ENCODE peak calls at places on chromosomes 7 and 10, in five cellular contexts. A is testis, R is stomach, Y is Caco-2, J is AG10803. I is an unnamed sample.

GRCh38 chr10:124394583-124394982 is 24.1 kb downstream of the OAT start:
- DNase-seq in A (no peak), Y (no peak), J (no peak), R (no peak), I (no peak)

GRCh38 chr7:108335264-108335918 is 120.8 kb downstream of the NRCAM start:
- DNase-seq in A (peak; percentile 37), R (no peak), J (no peak), Y (no peak), I (peak; percentile 42)

GRCh38 chr10:91596821-91597396 is 36.0 kb downstream of the PPP1R3C start:
- DNase-seq in J (peak; percentile 81), A (no peak), Y (no peak), R (no peak), I (peak; percentile 87)

GRCh38 chr7:55211721-55212120 is 153.4 kb upstream of the LANCL2 start:
- DNase-seq in Y (no peak), R (no peak), A (no peak), J (peak; percentile 13), I (peak; percentile 62)

GRCh38 chr10:96441126-96441905 is 72.4 kb downstream of the TLL2 start:
- DNase-seq in Y (no peak), R (no peak), J (no peak), A (no peak), I (no peak)

GRCh38 chr7:3573151-3573550 is 272.1 kb downstream of the SDK1 start:
- DNase-seq in Y (no peak), R (no peak), A (no peak), J (no peak), I (no peak)

GRCh38 chr10:86343761-86344160 is 22.8 kb downstream of the GRID1 start:
- DNase-seq in Y (peak; percentile 12), R (no peak), J (no peak), A (no peak), I (no peak)

GRCh38 chr10:34031410-34031809 is 696.9 kb upstream of the NRP1 start:
- DNase-seq in J (peak; percentile 92), A (peak; percentile 16), Y (no peak), R (no peak), I (peak; percentile 88)

GRCh38 chr7:74038194-74038961 is 10.4 kb downstream of the ELN start:
- DNase-seq in Y (no peak), A (peak; percentile 55), J (no peak), R (no peak), I (no peak)

GRCh38 chr10:43265799-43266721 is 805 bp downstream of the RASGEF1A start:
- DNase-seq in Y (peak; percentile 80), J (no peak), A (no peak), R (peak; percentile 40), I (no peak)

GRCh38 chr7:47950714-47951113 is 2.4 kb upstream of the PKD1L1 start:
- DNase-seq in J (no peak), R (peak; percentile 45), Y (peak; percentile 75), A (peak; percentile 86), I (peak; percentile 17)

GRCh38 chr10:117752103-117752502 is 209.6 kb downstream of the EMX2 start:
- DNase-seq in A (no peak), J (no peak), R (no peak), Y (no peak), I (no peak)

GRCh38 chr10:76892766-76893479 is 744.7 kb downstream of the KCNMA1 start:
- DNase-seq in A (no peak), Y (no peak), J (no peak), R (no peak), I (no peak)

GRCh38 chr7:99597762-99598501 is at the start of gene TMEM225B:
- DNase-seq in R (no peak), J (no peak), Y (no peak), A (no peak), I (no peak)

GRCh38 chr7:1241510-1242128 is 8.9 kb downstream of the UNCX start:
- DNase-seq in R (no peak), Y (no peak), J (no peak), A (no peak), I (no peak)

DNA sequence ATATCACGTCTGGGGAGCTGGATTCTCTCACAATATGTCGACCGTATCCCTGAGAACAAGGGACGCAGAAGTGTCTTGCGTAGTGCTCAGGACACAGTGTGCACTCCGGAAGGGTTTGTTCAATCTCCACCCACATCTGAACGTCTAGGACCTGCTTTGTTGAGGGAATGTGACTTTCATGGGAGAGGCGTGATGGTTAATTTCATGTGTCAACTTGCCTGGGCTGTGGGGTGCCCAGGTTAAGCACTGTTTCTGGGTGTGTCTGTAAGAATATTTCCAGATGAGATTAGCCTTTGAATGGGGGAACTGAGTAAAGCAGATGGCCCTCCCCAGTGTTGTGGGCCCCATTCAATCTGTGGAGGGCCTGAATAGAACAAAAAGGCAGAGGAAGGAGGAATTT is 80.4 kb upstream of the SFMBT2 start:
- DNase-seq in A (no peak), Y (no peak), J (no peak), R (no peak), I (no peak)
- H3K4me3 ChIP-seq in A (no peak overlapping the region), Y (no peak overlapping the region), J (no peak overlapping the region), R (no peak overlapping the region), I (no peak overlapping the region)

GRCh38 chr7:69823151-69823744 is 225.0 kb downstream of the AUTS2 start:
- DNase-seq in Y (no peak), R (no peak), J (no peak), A (no peak), I (no peak)
- H3K4me3 ChIP-seq in Y (no peak overlapping the region), R (no peak overlapping the region), J (no peak overlapping the region), A (no peak overlapping the region), I (no peak overlapping the region)

GRCh38 chr10:5945203-5945534 is 32.2 kb downstream of the IL15RA start:
- DNase-seq in J (no peak), R (no peak), A (no peak), Y (no peak), I (no peak)
- H3K4me3 ChIP-seq in J (peak overlapping the region; percentile 52), R (peak overlapping the region; percentile 8), A (no peak overlapping the region), Y (no peak overlapping the region), I (no peak overlapping the region)

GRCh38 chr7:50273870-50274269 is 30.6 kb upstream of the IKZF1 start:
- DNase-seq in J (no peak), R (no peak), A (no peak), Y (no peak), I (no peak)

GRCh38 chr7:50278120-50278519 is 26.4 kb upstream of the IKZF1 start:
- DNase-seq in A (no peak), J (no peak), R (no peak), Y (no peak), I (no peak)

GRCh38 chr7:50275430-50275829 is 29.1 kb upstream of the IKZF1 start:
- DNase-seq in Y (no peak), J (no peak), R (no peak), A (no peak), I (no peak)

GRCh38 chr7:50274361-50274760 is 30.2 kb upstream of the IKZF1 start:
- DNase-seq in R (no peak), A (no peak), J (no peak), Y (no peak), I (no peak)

DNA sequence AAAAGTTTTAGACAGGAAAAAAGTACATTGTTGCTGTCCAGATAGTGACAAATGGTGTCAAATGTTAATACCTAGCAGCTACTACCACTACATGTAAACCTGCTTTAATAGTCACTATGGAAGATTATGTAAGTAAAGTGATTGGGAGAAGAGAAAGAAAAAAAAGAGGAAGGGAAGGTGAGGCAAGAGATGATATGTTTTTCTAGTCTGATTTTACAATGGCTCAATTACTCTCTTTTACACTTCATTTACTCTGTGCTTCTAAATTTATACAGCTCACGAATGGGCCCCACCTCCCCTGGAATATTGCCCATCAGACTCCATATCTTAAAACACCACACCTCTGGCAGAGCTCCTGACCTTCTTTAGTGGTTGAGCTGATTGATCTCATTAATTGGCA is 28.1 kb upstream of the IKZF1 start:
- DNase-seq in A (no peak), Y (no peak), J (no peak), R (no peak), I (no peak)
- H3K4me3 ChIP-seq in A (no peak overlapping the region), Y (no peak overlapping the region), J (no peak overlapping the region), R (no peak overlapping the region), I (no peak overlapping the region)